ENCODE peak calls at places on chromosomes 12 and 14, in eight cellular contexts. V is mammary epithelial cell, W is choroid plexus epithelial cell, H is GM23338, R is endothelial cell of umbilical vein, E is psoas muscle, C is GM23248, G is spleen. M is an unnamed sample.

GRCh38 chr12:70576341-70577282 is 60.6 kb downstream of the PTPRB start:
- DNase-seq in C (peak; percentile 90), W (peak; percentile 92), R (peak; percentile 68), E (no peak), H (peak; percentile 92), V (peak; percentile 62), G (no peak), M (peak; percentile 80)

GRCh38 chr14:31010935-31011334 is 14.5 kb upstream of the AP4S1 start:
- DNase-seq in G (no peak), H (no peak), C (no peak), E (no peak), W (no peak), V (no peak), R (no peak), M (no peak)

GRCh38 chr12:80868576-80868975 is 69.2 kb downstream of the LIN7A start:
- DNase-seq in R (no peak), W (no peak), V (no peak), G (no peak), E (no peak), C (no peak), H (no peak), M (no peak)

GRCh38 chr12:43151406-43152080 is 400.5 kb downstream of the ADAMTS20 start:
- DNase-seq in W (no peak), E (no peak), R (no peak), V (no peak), C (peak; percentile 82), H (no peak), G (no peak), M (peak; percentile 90)

GRCh38 chr12:94990222-94990621 is 13.3 kb downstream of the NDUFA12 start:
- DNase-seq in C (no peak), G (no peak), E (no peak), W (no peak), R (no peak), V (no peak), H (no peak), M (no peak)

GRCh38 chr12:117571321-117571720 is 209.9 kb upstream of the NOS1 start:
- DNase-seq in E (no peak), V (no peak), W (no peak), G (no peak), R (no peak), C (no peak), H (no peak), M (no peak)

GRCh38 chr12:51590347-51591019 is 550 bp upstream of the SCN8A start:
- DNase-seq in G (peak; percentile 90), C (peak; percentile 94), H (peak; percentile 94), V (peak; percentile 22), E (peak; percentile 56), W (peak; percentile 21), R (peak; percentile 64), M (peak; percentile 64)

GRCh38 chr12:113062502-113063395 is 6.2 kb downstream of the DTX1 start:
- DNase-seq in E (no peak), H (no peak), V (no peak), R (no peak), C (no peak), G (peak; percentile 87), W (peak; percentile 61), M (no peak)

GRCh38 chr12:124742111-124742510 is 121.6 kb downstream of the SCARB1 start:
- DNase-seq in W (no peak), V (no peak), H (no peak), G (no peak), E (no peak), R (peak; percentile 46), C (no peak), M (no peak)

GRCh38 chr12:25337916-25338315 is 87.2 kb upstream of the KRAS start:
- DNase-seq in G (no peak), C (no peak), H (no peak), V (no peak), E (no peak), W (no peak), R (no peak), M (no peak)

GRCh38 chr14:101737414-101738367 is 23.8 kb upstream of the PPP2R5C start:
- DNase-seq in G (no peak), C (no peak), W (no peak), V (no peak), R (no peak), E (no peak), H (no peak), M (no peak)

GRCh38 chr14:84987042-84987441 is 542.9 kb upstream of the FLRT2 start:
- DNase-seq in V (no peak), E (no peak), R (no peak), C (no peak), G (no peak), W (no peak), H (no peak), M (no peak)

GRCh38 chr12:55789893-55790292 is 27.6 kb downstream of the SARNP start:
- DNase-seq in V (no peak), H (no peak), G (no peak), E (no peak), C (no peak), R (no peak), W (no peak), M (no peak)

GRCh38 chr14:34251662-34252061 is 210.4 kb downstream of the SPTSSA start:
- DNase-seq in H (no peak), V (no peak), E (no peak), R (peak; percentile 42), C (no peak), W (no peak), G (no peak), M (no peak)

GRCh38 chr12:12327802-12328201 is 22.2 kb downstream of the MANSC1 start:
- DNase-seq in H (peak; percentile 88), W (peak; percentile 82), R (peak; percentile 71), E (no peak), G (no peak), V (peak; percentile 29), C (peak; percentile 83), M (peak; percentile 76)

GRCh38 chr12:47905313-47905730 is 528 bp upstream of the VDR start:
- DNase-seq in V (peak; percentile 82), H (peak; percentile 85), G (peak; percentile 91), C (peak; percentile 53), R (no peak), E (peak; percentile 39), W (no peak), M (no peak)

GRCh38 chr12:62767506-62767905 is 167.4 kb downstream of the PPM1H start:
- DNase-seq in G (no peak), E (no peak), H (no peak), R (peak; percentile 32), V (peak; percentile 20), C (peak; percentile 86), W (peak; percentile 26), M (peak; percentile 54)

GRCh38 chr12:92080390-92081285 is 65.0 kb downstream of the BTG1 start:
- DNase-seq in G (no peak), H (no peak), V (peak; percentile 92), W (peak; percentile 78), R (no peak), E (no peak), C (peak; percentile 92), M (peak; percentile 96)

GRCh38 chr12:108307006-108307405 is 32.1 kb downstream of the CMKLR1 start:
- DNase-seq in E (no peak), R (no peak), W (peak; percentile 62), G (no peak), C (peak; percentile 86), V (no peak), H (no peak), M (peak; percentile 67)

GRCh38 chr12:80627773-80628172 is 79.7 kb upstream of the MYF6 start:
- DNase-seq in V (peak; percentile 57), C (peak; percentile 89), E (no peak), G (no peak), R (peak; percentile 41), W (peak; percentile 79), H (no peak), M (peak; percentile 98)

GRCh38 chr14:102206901-102207300 is 67.2 kb downstream of the WDR20 start:
- DNase-seq in H (no peak), C (no peak), E (no peak), R (no peak), V (no peak), G (no peak), W (no peak), M (no peak)

GRCh38 chr12:47078086-47078395 is 1.4 kb upstream of the PCED1B start:
- DNase-seq in R (no peak), C (no peak), E (no peak), H (no peak), V (no peak), G (no peak), W (no peak), M (no peak)

GRCh38 chr12:119528241-119528640 is 65.3 kb upstream of the TMEM233 start:
- DNase-seq in R (no peak), G (no peak), V (no peak), C (peak; percentile 29), W (peak; percentile 27), H (peak; percentile 77), E (no peak), M (peak; percentile 10)

GRCh38 chr14:106377432-106377831 is 851.0 kb downstream of the TMEM121 start:
- DNase-seq in C (no peak), H (no peak), R (no peak), G (no peak), E (no peak), W (no peak), V (no peak), M (no peak)

GRCh38 chr12:30752255-30752654 is 2.5 kb downstream of the CAPRIN2 start:
- DNase-seq in W (no peak), H (no peak), G (no peak), E (no peak), R (no peak), C (no peak), V (no peak), M (no peak)
- H3K4me3 ChIP-seq in W (no peak overlapping the region), H (peak overlapping the region; percentile 78), G (no peak overlapping the region), E (no peak overlapping the region), R (no peak overlapping the region), C (peak overlapping the region; percentile 85), V (no peak overlapping the region), M (no peak overlapping the region)

DNA sequence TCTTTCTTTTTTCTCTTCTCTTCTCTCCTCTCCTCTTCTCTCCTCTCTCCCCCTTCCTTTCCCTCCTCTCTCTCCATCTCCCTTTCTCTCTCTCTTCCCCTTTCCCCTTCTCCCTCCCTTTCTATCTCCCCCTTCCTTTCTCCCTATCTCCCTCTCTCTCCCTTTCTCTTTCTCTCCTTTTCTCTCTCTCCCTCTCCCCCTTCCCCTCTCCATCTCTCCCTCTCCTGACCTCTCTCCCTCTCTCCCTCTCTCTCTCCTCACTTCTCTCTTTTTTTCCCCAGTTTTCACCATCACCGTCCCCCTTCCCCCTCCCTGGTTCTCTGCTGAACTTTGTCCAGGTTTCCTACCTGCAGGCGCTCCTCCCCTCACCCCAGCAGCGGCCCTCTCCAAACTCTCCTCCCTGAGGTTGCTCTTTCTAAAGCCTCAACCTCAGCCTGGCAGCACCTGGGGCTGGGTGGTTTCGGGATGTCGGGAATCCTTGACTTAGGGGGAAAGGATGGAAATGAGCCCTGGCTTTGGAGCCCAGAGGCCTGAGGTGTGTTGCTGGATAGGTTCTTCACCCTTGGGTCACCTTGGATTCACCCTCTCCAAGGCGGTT is 14.7 kb upstream of the TBX3 start:
- DNase-seq in H (peak; percentile 74), C (no peak), W (no peak), V (no peak), R (no peak), E (no peak), G (no peak), M (no peak)
- H3K4me3 ChIP-seq in H (peak overlapping the region; percentile 51), C (peak overlapping the region; percentile 69), W (peak overlapping the region; percentile 40), V (no peak overlapping the region), R (no peak overlapping the region), E (no peak overlapping the region), G (no peak overlapping the region), M (peak overlapping the region; percentile 55)

GRCh38 chr14:56817396-56817921 is 7.2 kb upstream of the OTX2 start:
- DNase-seq in H (peak; percentile 62), R (no peak), W (no peak), E (no peak), V (no peak), C (no peak), G (no peak), M (no peak)
- H3K4me3 ChIP-seq in H (peak overlapping the region; percentile 58), R (no peak overlapping the region), W (no peak overlapping the region), E (no peak overlapping the region), V (no peak overlapping the region), C (no peak overlapping the region), G (no peak overlapping the region), M (no peak overlapping the region)

GRCh38 chr14:61555056-61555838 is 140.1 kb upstream of the HIF1A start:
- DNase-seq in E (no peak), H (no peak), V (peak; percentile 81), G (no peak), W (peak; percentile 65), C (peak; percentile 74), R (no peak), M (peak; percentile 64)
- H3K4me3 ChIP-seq in E (no peak overlapping the region), H (no peak overlapping the region), V (no peak overlapping the region), G (no peak overlapping the region), W (no peak overlapping the region), C (no peak overlapping the region), R (no peak overlapping the region), M (no peak overlapping the region)

M was measured in fibroblast of mammary gland.